ENCODE peak calls at places on chromosomes 12 and 14, in eight cellular contexts. N is HuH-7.5; V is sigmoid colon; T is left colon; S is stomach; J is omental fat pad; P is naive thymus-derived CD4-positive, alpha-beta T cell; L is HuH-7. K is an unnamed sample.
A peak's percentile ranks its signal among the peaks of the same experiment; 100 is the strongest.

GRCh38 chr14:97379091-97379531 is 581.9 kb downstream of the VRK1 start:
- DNase-seq in N (no peak), J (no peak), T (no peak), S (no peak), L (no peak), P (no peak), V (no peak), K (no peak)

GRCh38 chr12:98185606-98186005 is 329.8 kb upstream of the TMPO start:
- DNase-seq in N (no peak), P (no peak), T (no peak), J (no peak), V (no peak), L (no peak), S (no peak), K (no peak)

GRCh38 chr12:4562034-4562657 is at the start of gene DYRK4:
- DNase-seq in V (peak; percentile 80), J (peak; percentile 41), S (peak; percentile 81), P (no peak), N (peak; percentile 60), L (peak; percentile 73), T (peak; percentile 90), K (no peak)

GRCh38 chr14:95197498-95198010 is 40.2 kb upstream of the DICER1 start:
- DNase-seq in V (no peak), S (peak; percentile 60), N (peak; percentile 16), T (no peak), J (no peak), L (no peak), P (no peak), K (no peak)

GRCh38 chr14:60723218-60724079 is 702 bp downstream of the SIX4 start:
- DNase-seq in P (peak; percentile 16), S (peak; percentile 54), J (no peak), V (peak; percentile 70), N (peak; percentile 51), T (peak; percentile 25), L (peak; percentile 44), K (no peak)

GRCh38 chr14:68814376-68815287 is 21.8 kb upstream of the ZFP36L1 start:
- DNase-seq in T (no peak), V (peak; percentile 79), J (no peak), L (peak; percentile 86), S (no peak), N (no peak), P (no peak), K (no peak)

GRCh38 chr12:118292836-118293235 is 79.9 kb downstream of the TAOK3 start:
- DNase-seq in L (no peak), V (no peak), J (no peak), N (no peak), T (no peak), P (no peak), S (no peak), K (no peak)

GRCh38 chr12:96170328-96170727 is 23.8 kb upstream of the ELK3 start:
- DNase-seq in N (no peak), T (no peak), L (no peak), P (no peak), V (no peak), J (no peak), S (no peak), K (no peak)

GRCh38 chr14:23112359-23113178 is 6.5 kb downstream of the CEBPE start:
- DNase-seq in V (peak; percentile 63), J (no peak), T (no peak), L (no peak), N (no peak), P (no peak), S (no peak), K (no peak)

GRCh38 chr14:43687866-43688265 is 819.2 kb downstream of the FSCB start:
- DNase-seq in V (no peak), S (no peak), J (no peak), T (no peak), L (no peak), N (no peak), P (no peak), K (peak; percentile 14)

GRCh38 chr12:103915306-103915705 is 14.9 kb upstream of the HSP90B1 start:
- DNase-seq in P (no peak), N (no peak), V (no peak), J (no peak), L (no peak), S (no peak), T (no peak), K (no peak)

GRCh38 chr14:68625366-68626090 is 167.3 kb downstream of the ZFP36L1 start:
- DNase-seq in L (no peak), T (no peak), N (no peak), V (no peak), P (no peak), J (no peak), S (no peak), K (no peak)

GRCh38 chr14:53894456-53894855 is 62.2 kb downstream of the BMP4 start:
- DNase-seq in N (no peak), T (no peak), S (no peak), V (no peak), P (no peak), L (no peak), J (no peak), K (peak; percentile 61)

GRCh38 chr12:79782197-79782890 is 91.6 kb upstream of the PAWR start:
- DNase-seq in T (no peak), L (no peak), N (no peak), P (no peak), S (no peak), V (no peak), J (no peak), K (peak; percentile 45)

GRCh38 chr12:28032811-28033537 is 60.4 kb upstream of the PTHLH start:
- DNase-seq in N (no peak), S (no peak), P (no peak), V (no peak), T (no peak), J (no peak), L (no peak), K (no peak)

K was measured in AG09309.